ENCODE peak calls at places on chromosomes 12 and 14, in nine cellular contexts. One of them, this sample, is unnamed. For H3K9me3, the result is how much of the 10 kb centered on the place peaks cover.

GRCh38 chr12:124677552-124678356 is 110.3 kb upstream of the NCOR2 start:
- DNase-seq in uterus: no peak
- DNase-seq in heart left ventricle: no peak
- DNase-seq in A673: no peak
- DNase-seq in heart right ventricle: no peak
- DNase-seq in pancreas: no peak
- DNase-seq in A549: no peak
- DNase-seq in PC-9: no peak
- DNase-seq in gastrocnemius medialis: no peak
- DNase-seq in this sample: no peak

GRCh38 chr12:51922762-51923505 is 15.6 kb downstream of the ACVRL1 start:
- DNase-seq in PC-9: no peak
- DNase-seq in heart right ventricle: no peak
- DNase-seq in gastrocnemius medialis: peak
- DNase-seq in heart left ventricle: no peak
- DNase-seq in A673: no peak
- DNase-seq in A549: peak
- DNase-seq in uterus: peak
- DNase-seq in pancreas: no peak
- DNase-seq in this sample: no peak

GRCh38 chr12:47867496-47867941 is 37.3 kb downstream of the VDR start:
- DNase-seq in gastrocnemius medialis: no peak
- DNase-seq in heart right ventricle: no peak
- DNase-seq in A549: peak
- DNase-seq in heart left ventricle: no peak
- DNase-seq in PC-9: no peak
- DNase-seq in uterus: no peak
- DNase-seq in pancreas: no peak
- DNase-seq in A673: peak
- DNase-seq in this sample: no peak

GRCh38 chr14:70822706-70823185 is 13.4 kb upstream of the MAP3K9 start:
- DNase-seq in heart right ventricle: peak
- DNase-seq in PC-9: peak
- DNase-seq in A549: peak
- DNase-seq in uterus: peak
- DNase-seq in pancreas: no peak
- DNase-seq in gastrocnemius medialis: no peak
- DNase-seq in A673: no peak
- DNase-seq in heart left ventricle: peak
- DNase-seq in this sample: no peak

GRCh38 chr14:24312736-24313507 is 1.6 kb downstream of the LTB4R start:
- DNase-seq in PC-9: no peak
- DNase-seq in heart left ventricle: peak
- DNase-seq in uterus: no peak
- DNase-seq in A673: no peak
- DNase-seq in heart right ventricle: no peak
- DNase-seq in pancreas: no peak
- DNase-seq in gastrocnemius medialis: no peak
- DNase-seq in A549: no peak
- DNase-seq in this sample: no peak

GRCh38 chr14:90381999-90382451 is 14.8 kb upstream of the CALM1 start:
- DNase-seq in pancreas: peak
- DNase-seq in A673: no peak
- DNase-seq in uterus: peak
- DNase-seq in heart right ventricle: peak
- DNase-seq in A549: no peak
- DNase-seq in PC-9: no peak
- DNase-seq in heart left ventricle: peak
- DNase-seq in gastrocnemius medialis: peak
- DNase-seq in this sample: no peak

GRCh38 chr12:93302331-93303229 is 75.1 kb upstream of the NUDT4 start:
- DNase-seq in A549: no peak
- DNase-seq in PC-9: no peak
- DNase-seq in heart left ventricle: peak
- DNase-seq in uterus: no peak
- DNase-seq in gastrocnemius medialis: no peak
- DNase-seq in heart right ventricle: no peak
- DNase-seq in pancreas: no peak
- DNase-seq in A673: no peak
- DNase-seq in this sample: no peak

GRCh38 chr12:3246253-3246652 is 169.1 kb downstream of the TSPAN9 start:
- DNase-seq in pancreas: no peak
- DNase-seq in PC-9: no peak
- DNase-seq in heart right ventricle: no peak
- DNase-seq in gastrocnemius medialis: no peak
- DNase-seq in A673: no peak
- DNase-seq in uterus: no peak
- DNase-seq in A549: no peak
- DNase-seq in heart left ventricle: peak
- DNase-seq in this sample: no peak

GRCh38 chr14:35533357-35534129 is 421 bp upstream of the INSM2 start:
- DNase-seq in uterus: no peak
- DNase-seq in pancreas: peak
- DNase-seq in A549: peak
- DNase-seq in heart right ventricle: peak
- DNase-seq in A673: peak
- DNase-seq in heart left ventricle: peak
- DNase-seq in PC-9: peak
- DNase-seq in gastrocnemius medialis: no peak
- DNase-seq in this sample: no peak

GRCh38 chr14:55126932-55127490 is 2.0 kb upstream of the LGALS3 start:
- DNase-seq in gastrocnemius medialis: no peak
- DNase-seq in uterus: no peak
- DNase-seq in pancreas: no peak
- DNase-seq in PC-9: no peak
- DNase-seq in A673: no peak
- DNase-seq in heart left ventricle: no peak
- DNase-seq in A549: no peak
- DNase-seq in heart right ventricle: no peak
- DNase-seq in this sample: no peak

GRCh38 chr14:95504135-95505029 is 12.1 kb downstream of the SYNE3 start:
- DNase-seq in uterus: no peak
- DNase-seq in PC-9: no peak
- DNase-seq in A673: no peak
- DNase-seq in heart right ventricle: no peak
- DNase-seq in heart left ventricle: no peak
- DNase-seq in gastrocnemius medialis: no peak
- DNase-seq in pancreas: no peak
- DNase-seq in A549: no peak
- DNase-seq in this sample: no peak

GRCh38 chr12:113271853-113272561 is 50.7 kb downstream of the TPCN1 start:
- DNase-seq in pancreas: peak
- DNase-seq in heart left ventricle: peak
- DNase-seq in A549: no peak
- DNase-seq in PC-9: no peak
- DNase-seq in gastrocnemius medialis: peak
- DNase-seq in uterus: peak
- DNase-seq in heart right ventricle: peak
- DNase-seq in A673: no peak
- DNase-seq in this sample: no peak

GRCh38 chr12:21111733-21112132 is 19.3 kb upstream of the SLCO1B1 start:
- DNase-seq in A549: no peak
- DNase-seq in uterus: no peak
- DNase-seq in pancreas: no peak
- DNase-seq in heart left ventricle: no peak
- DNase-seq in PC-9: no peak
- DNase-seq in heart right ventricle: no peak
- DNase-seq in A673: no peak
- DNase-seq in gastrocnemius medialis: no peak
- DNase-seq in this sample: no peak

GRCh38 chr12:129659927-129660326 is 243.9 kb downstream of the TMEM132D start:
- DNase-seq in A549: no peak
- DNase-seq in A673: peak
- DNase-seq in heart left ventricle: no peak
- DNase-seq in gastrocnemius medialis: no peak
- DNase-seq in pancreas: peak
- DNase-seq in heart right ventricle: no peak
- DNase-seq in uterus: no peak
- DNase-seq in PC-9: no peak
- DNase-seq in this sample: no peak

DNA sequence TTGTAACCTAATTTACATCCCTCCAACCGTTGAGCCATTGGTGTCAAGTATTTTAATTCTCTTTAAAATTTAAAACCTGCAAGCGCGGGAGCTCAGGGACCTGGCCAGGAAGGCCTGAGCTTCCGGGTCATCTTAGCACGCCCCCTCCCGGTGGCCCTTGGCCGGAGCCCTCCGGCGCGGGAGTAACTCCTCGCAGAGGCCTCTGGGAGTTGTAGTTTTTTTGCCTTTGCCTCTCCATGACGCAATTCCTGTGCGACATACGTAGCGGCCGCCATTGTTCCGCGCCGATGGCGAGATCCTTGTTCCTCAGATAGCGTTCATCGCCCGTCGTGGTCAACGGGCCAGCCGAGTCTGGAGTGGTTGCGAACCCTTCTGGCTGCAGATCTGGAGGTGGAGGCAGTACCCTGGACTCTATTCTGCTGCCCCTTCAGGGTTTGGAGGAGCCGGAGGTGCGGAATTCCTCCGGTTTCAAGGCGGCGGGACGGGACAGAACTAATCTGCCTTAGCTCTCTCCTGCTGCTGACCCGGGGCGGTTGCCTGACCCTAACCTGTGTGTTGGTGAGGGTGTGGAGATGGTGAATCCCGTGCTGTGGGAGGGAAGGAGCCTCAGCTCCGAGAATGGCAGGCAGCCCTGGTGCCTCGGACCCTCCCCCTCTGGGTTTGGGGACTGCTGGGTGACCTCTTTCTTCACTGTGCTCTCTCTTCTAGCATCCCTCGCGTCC is at the start of gene ZNF268:
- DNase-seq in pancreas: peak
- DNase-seq in PC-9: peak
- DNase-seq in heart right ventricle: peak
- DNase-seq in A549: peak
- DNase-seq in heart left ventricle: peak
- DNase-seq in uterus: peak
- DNase-seq in A673: peak
- DNase-seq in gastrocnemius medialis: peak
- DNase-seq in this sample: peak
- H3K9me3 ChIP-seq in pancreas: under half
- H3K9me3 ChIP-seq in PC-9: under half
- H3K9me3 ChIP-seq in heart right ventricle: under half
- H3K9me3 ChIP-seq in A549: half or more
- H3K9me3 ChIP-seq in heart left ventricle: half or more
- H3K9me3 ChIP-seq in uterus: under half
- H3K9me3 ChIP-seq in A673: half or more
- H3K9me3 ChIP-seq in gastrocnemius medialis: under half
- H3K9me3 ChIP-seq in this sample: under half

GRCh38 chr12:73529231-73529630 is 1008.4 kb upstream of the ATXN7L3B start:
- DNase-seq in PC-9: no peak
- DNase-seq in heart right ventricle: no peak
- DNase-seq in A549: no peak
- DNase-seq in heart left ventricle: no peak
- DNase-seq in uterus: no peak
- DNase-seq in gastrocnemius medialis: no peak
- DNase-seq in A673: no peak
- DNase-seq in pancreas: no peak
- DNase-seq in this sample: no peak

GRCh38 chr12:73529954-73530353 is 1007.7 kb upstream of the ATXN7L3B start:
- DNase-seq in heart left ventricle: no peak
- DNase-seq in A549: no peak
- DNase-seq in uterus: no peak
- DNase-seq in PC-9: no peak
- DNase-seq in heart right ventricle: no peak
- DNase-seq in pancreas: no peak
- DNase-seq in A673: no peak
- DNase-seq in gastrocnemius medialis: no peak
- DNase-seq in this sample: no peak

DNA sequence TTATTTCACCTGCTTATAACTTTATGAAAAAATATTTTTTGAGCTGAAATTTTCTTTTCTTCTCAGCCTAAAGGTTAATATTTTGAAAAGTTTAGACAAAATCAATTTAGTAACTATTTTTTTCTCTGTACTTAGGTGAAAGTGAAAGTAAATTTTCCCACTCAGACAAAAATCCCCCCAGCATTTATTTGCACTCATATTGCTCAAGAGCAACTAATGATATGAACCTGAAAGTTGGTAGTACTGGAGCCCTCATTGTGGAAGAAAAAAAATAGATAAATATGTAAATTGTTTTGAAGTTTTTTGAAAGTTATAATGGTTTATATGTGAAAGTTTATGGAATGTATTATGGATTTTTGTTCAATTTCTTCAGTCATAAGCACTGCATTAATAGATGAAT is 1005.9 kb upstream of the ATXN7L3B start:
- DNase-seq in heart left ventricle: no peak
- DNase-seq in gastrocnemius medialis: no peak
- DNase-seq in A673: no peak
- DNase-seq in uterus: no peak
- DNase-seq in PC-9: no peak
- DNase-seq in pancreas: no peak
- DNase-seq in A549: no peak
- DNase-seq in heart right ventricle: no peak
- DNase-seq in this sample: no peak
- H3K9me3 ChIP-seq in heart left ventricle: under half
- H3K9me3 ChIP-seq in gastrocnemius medialis: under half
- H3K9me3 ChIP-seq in A673: under half
- H3K9me3 ChIP-seq in uterus: under half
- H3K9me3 ChIP-seq in PC-9: under half
- H3K9me3 ChIP-seq in pancreas: under half
- H3K9me3 ChIP-seq in A549: under half
- H3K9me3 ChIP-seq in heart right ventricle: under half
- H3K9me3 ChIP-seq in this sample: under half

GRCh38 chr14:26252176-26252575 is 345.7 kb downstream of the NOVA1 start:
- DNase-seq in PC-9: no peak
- DNase-seq in uterus: no peak
- DNase-seq in heart left ventricle: no peak
- DNase-seq in heart right ventricle: no peak
- DNase-seq in A673: no peak
- DNase-seq in gastrocnemius medialis: no peak
- DNase-seq in A549: no peak
- DNase-seq in pancreas: no peak
- DNase-seq in this sample: no peak
- H3K9me3 ChIP-seq in PC-9: under half
- H3K9me3 ChIP-seq in uterus: under half
- H3K9me3 ChIP-seq in heart left ventricle: under half
- H3K9me3 ChIP-seq in heart right ventricle: under half
- H3K9me3 ChIP-seq in A673: under half
- H3K9me3 ChIP-seq in gastrocnemius medialis: under half
- H3K9me3 ChIP-seq in A549: under half
- H3K9me3 ChIP-seq in pancreas: under half
- H3K9me3 ChIP-seq in this sample: under half

GRCh38 chr14:36657409-36658090 is 4.1 kb upstream of the PAX9 start:
- DNase-seq in heart right ventricle: no peak
- DNase-seq in heart left ventricle: no peak
- DNase-seq in A673: peak
- DNase-seq in uterus: no peak
- DNase-seq in PC-9: no peak
- DNase-seq in A549: no peak
- DNase-seq in gastrocnemius medialis: no peak
- DNase-seq in pancreas: peak
- DNase-seq in this sample: no peak
- H3K9me3 ChIP-seq in heart right ventricle: under half
- H3K9me3 ChIP-seq in heart left ventricle: under half
- H3K9me3 ChIP-seq in A673: under half
- H3K9me3 ChIP-seq in uterus: under half
- H3K9me3 ChIP-seq in PC-9: under half
- H3K9me3 ChIP-seq in A549: under half
- H3K9me3 ChIP-seq in gastrocnemius medialis: under half
- H3K9me3 ChIP-seq in pancreas: under half
- H3K9me3 ChIP-seq in this sample: under half

This sample was measured in SK-N-MC.